ENCODE peak calls at places on chromosomes 7 and 10, in six cellular contexts. W is hepatocyte, P is OCI-LY7, G is progenitor cell of endocrine pancreas, J is fibroblast of lung, E is foreskin fibroblast. K is an unnamed sample.

GRCh38 chr7:41559426-41559825 is 143.5 kb downstream of the INHBA start:
- DNase-seq in W (no peak), P (no peak), G (no peak), J (no peak), E (no peak), K (no peak)

GRCh38 chr7:130907439-130907838 is 173.4 kb upstream of the KLF14 start:
- DNase-seq in W (no peak), P (no peak), G (no peak), J (no peak), E (no peak), K (no peak)

GRCh38 chr10:131744356-131744755 is 156.5 kb upstream of the PPP2R2D start:
- DNase-seq in W (no peak), P (no peak), G (no peak), J (no peak), E (no peak), K (no peak)

GRCh38 chr7:158741294-158741666 is 36.7 kb upstream of the NCAPG2 start:
- DNase-seq in W (no peak), P (no peak), G (no peak), J (no peak), E (no peak), K (no peak)

GRCh38 chr7:50781894-50782293 is 802 bp downstream of the GRB10 start:
- DNase-seq in W (no peak), P (no peak), G (no peak), J (no peak), E (no peak), K (no peak)

GRCh38 chr10:46544989-46545791 is 11.3 kb downstream of the GPRIN2 start:
- DNase-seq in W (no peak), P (peak; percentile 21), G (peak; percentile 8), J (no peak), E (no peak), K (no peak)

GRCh38 chr7:142918901-142919300 is 14.6 kb downstream of the TRPV5 start:
- DNase-seq in W (no peak), P (no peak), G (no peak), J (no peak), E (no peak), K (no peak)

GRCh38 chr7:140619101-140619615 is 21.5 kb downstream of the DENND2A start:
- DNase-seq in W (no peak), P (no peak), G (no peak), J (no peak), E (no peak), K (no peak)

GRCh38 chr10:125423569-125423968 is 259.4 kb downstream of the TEX36 start:
- DNase-seq in W (no peak), P (no peak), G (no peak), J (no peak), E (no peak), K (no peak)

GRCh38 chr7:155184923-155185322 is 112.8 kb upstream of the INSIG1 start:
- DNase-seq in W (no peak), P (no peak), G (no peak), J (no peak), E (no peak), K (no peak)

GRCh38 chr10:17122052-17122451 is 7.6 kb downstream of the CUBN start:
- DNase-seq in W (no peak), P (no peak), G (no peak), J (no peak), E (no peak), K (no peak)

GRCh38 chr10:87803831-87804230 is 14.2 kb downstream of the ATAD1 start:
- DNase-seq in W (no peak), P (no peak), G (no peak), J (no peak), E (no peak), K (no peak)

GRCh38 chr7:33591481-33591880 is 313.9 kb upstream of the BMPER start:
- DNase-seq in W (no peak), P (no peak), G (no peak), J (peak; percentile 42), E (no peak), K (no peak)

GRCh38 chr7:209846-210245 is 17.5 kb downstream of the FAM20C start:
- DNase-seq in W (no peak), P (no peak), G (no peak), J (peak; percentile 46), E (no peak), K (no peak)

GRCh38 chr7:98265841-98266271 is 13.8 kb upstream of the TECPR1 start:
- DNase-seq in W (no peak), P (no peak), G (no peak), J (no peak), E (peak; percentile 62), K (no peak)

GRCh38 chr10:4033341-4033896 is 248.4 kb upstream of the KLF6 start:
- DNase-seq in W (no peak), P (no peak), G (no peak), J (no peak), E (no peak), K (no peak)

GRCh38 chr10:26621889-26622681 is 75.4 kb upstream of the PDSS1 start:
- DNase-seq in W (peak; percentile 63), P (no peak), G (no peak), J (no peak), E (no peak), K (no peak)

GRCh38 chr7:31033674-31034073 is 18.4 kb upstream of the ADCYAP1R1 start:
- DNase-seq in W (no peak), P (no peak), G (no peak), J (no peak), E (no peak), K (no peak)

GRCh38 chr10:64394744-64395143 is 873.5 kb downstream of the REEP3 start:
- DNase-seq in W (no peak), P (no peak), G (no peak), J (peak; percentile 35), E (no peak), K (no peak)

GRCh38 chr7:55370001-55370400 is 4.9 kb downstream of the LANCL2 start:
- DNase-seq in W (no peak), P (no peak), G (no peak), J (no peak), E (no peak), K (no peak)

GRCh38 chr7:1555813-1556540 is at the start of gene TMEM184A:
- DNase-seq in W (peak; percentile 89), P (peak; percentile 75), G (peak; percentile 62), J (no peak), E (no peak), K (no peak)

GRCh38 chr7:120272896-120273475 is at the start of gene KCND2:
- DNase-seq in W (peak; percentile 28), P (no peak), G (peak; percentile 43), J (peak; percentile 7), E (no peak), K (no peak)

GRCh38 chr10:5509236-5509635 is 9.9 kb upstream of the CALML5 start:
- DNase-seq in W (no peak), P (peak; percentile 7), G (no peak), J (no peak), E (no peak), K (no peak)

GRCh38 chr10:5508161-5508604 is 8.8 kb upstream of the CALML5 start:
- DNase-seq in W (no peak), P (no peak), G (no peak), J (no peak), E (no peak), K (no peak)

GRCh38 chr10:5508786-5509185 is 9.4 kb upstream of the CALML5 start:
- DNase-seq in W (no peak), P (no peak), G (no peak), J (no peak), E (no peak), K (no peak)

GRCh38 chr10:5510281-5511072 is 11.1 kb upstream of the CALML5 start:
- DNase-seq in W (no peak), P (no peak), G (no peak), J (peak; percentile 17), E (no peak), K (no peak)

DNA sequence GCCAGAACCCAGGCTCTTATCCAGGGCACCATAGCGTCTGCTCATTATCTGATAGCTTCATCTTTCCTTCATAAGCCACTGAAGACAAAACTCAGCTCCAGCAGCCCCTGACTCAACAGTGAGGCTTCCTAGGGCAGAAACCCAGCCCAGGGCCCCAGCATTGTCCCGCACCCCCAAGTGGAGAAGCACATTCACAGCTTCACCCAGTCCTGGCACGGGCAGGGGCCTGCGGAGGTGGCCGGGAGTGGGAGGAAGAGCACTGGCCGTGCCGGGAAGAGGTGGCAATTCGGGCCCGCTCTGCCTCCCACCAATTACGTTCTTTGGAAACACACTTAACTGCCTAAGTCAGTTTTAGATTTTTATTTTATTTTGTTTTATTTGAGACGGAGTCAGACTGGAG is 10.3 kb upstream of the CALML5 start:
- DNase-seq in W (no peak), P (no peak), G (no peak), J (no peak), E (no peak), K (no peak)
- TF ChIP-seq CTCF in W (no peak), P (no peak), G (no peak), J (no peak), E (no peak), K (no peak)

GRCh38 chr10:63373176-63373575 is 92.6 kb downstream of the JMJD1C start:
- DNase-seq in W (no peak), P (no peak), G (no peak), J (no peak), E (no peak), K (no peak)
- TF ChIP-seq CTCF in W (no peak), P (no peak), G (no peak), J (no peak), E (no peak), K (no peak)

DNA sequence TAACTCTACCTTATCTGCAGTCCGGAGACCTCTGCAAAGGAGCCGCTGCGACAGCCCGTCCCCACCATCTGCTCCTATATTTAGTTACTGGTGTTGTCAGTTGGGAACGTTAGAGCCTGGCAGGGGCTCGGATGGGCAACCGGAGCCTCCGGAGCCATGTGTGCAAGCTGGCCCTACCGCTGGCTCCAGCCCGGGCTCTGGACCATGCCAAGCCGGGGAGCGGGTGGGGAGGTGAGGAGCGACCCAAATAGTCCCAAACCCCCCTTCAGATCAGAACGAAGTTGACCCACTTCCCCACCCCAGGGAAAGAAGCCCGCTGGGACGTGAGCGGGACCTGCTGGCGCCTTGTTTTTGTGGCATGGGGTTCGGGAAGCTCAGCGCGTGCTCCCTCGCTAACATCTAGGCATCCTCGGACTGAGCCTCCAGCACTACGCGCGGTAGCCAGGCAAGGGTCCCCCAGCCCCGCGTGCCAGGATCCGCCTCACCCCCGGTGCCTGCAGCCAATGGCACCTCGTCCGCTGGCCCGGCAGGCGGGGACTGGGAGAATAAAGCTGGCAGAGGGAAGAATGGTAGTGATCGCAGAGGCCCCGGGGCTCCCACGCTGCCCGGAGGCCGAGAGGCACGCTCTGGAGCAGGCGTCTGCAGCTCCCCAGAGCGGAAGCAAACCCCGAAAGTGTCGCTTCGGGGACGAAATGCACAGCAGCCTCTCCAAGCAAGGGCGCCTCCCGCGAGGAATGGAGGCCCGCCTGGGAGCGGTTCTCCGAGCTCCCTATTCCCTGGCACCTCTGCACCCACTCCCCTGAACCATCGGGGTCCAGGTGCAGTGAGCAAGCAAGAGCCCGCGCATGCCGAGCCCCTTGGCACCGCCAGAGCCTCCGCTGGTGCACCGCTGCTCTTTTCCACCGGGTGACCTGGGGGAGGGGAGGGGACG is 669 bp downstream of the LRRC20 start:
- DNase-seq in W (peak; percentile 49), P (peak; percentile 48), G (peak; percentile 35), J (peak; percentile 20), E (no peak), K (peak; percentile 24)
- TF ChIP-seq CTCF in W (no peak), P (no peak), G (no peak), J (no peak), E (no peak), K (no peak)

DNA sequence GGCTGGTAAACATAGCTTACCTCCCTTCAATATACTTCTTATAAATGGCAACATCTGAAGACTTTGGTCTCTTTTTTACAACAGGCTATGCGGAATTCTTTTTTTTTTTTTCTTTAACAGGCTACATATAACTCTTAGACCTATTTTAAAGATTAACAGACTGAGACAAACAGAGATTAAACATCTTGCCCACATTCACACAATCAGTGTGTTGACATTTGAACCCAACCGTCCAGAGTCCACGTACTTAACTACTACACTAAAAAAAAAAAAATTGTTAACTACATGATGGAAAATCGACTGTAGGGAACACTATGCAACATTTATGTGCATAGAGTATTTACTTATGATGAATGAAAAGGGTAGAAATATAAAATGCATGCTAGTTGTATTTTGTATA is 298.5 kb downstream of the ELMO1 start:
- DNase-seq in W (peak; percentile 19), P (no peak), G (no peak), J (no peak), E (no peak), K (no peak)
- TF ChIP-seq CTCF in W (no peak), P (no peak), G (no peak), J (no peak), E (no peak), K (no peak)

K was measured in natural killer cell.